ENCODE peak calls at places on chromosomes 11 and 22, in nine cellular contexts. B is esophagus muscularis mucosa, F is heart left ventricle, Q is transverse colon, Z is stomach, J is body of pancreas, V is Peyer's patch, O is endothelial cell of umbilical vein, U is A549. A is an unnamed sample. For H3K4me1, the result is how much of the 10 kb centered on the place peaks cover.

GRCh38 chr22:39269095-39269827 is 24.5 kb upstream of the PDGFB start:
- DNase-seq in B (no peak), F (no peak), Q (no peak), Z (no peak), J (no peak), V (no peak), O (no peak), U (no peak), A (no peak)

GRCh38 chr22:50236731-50237409 is 8.0 kb downstream of the TUBGCP6 start:
- DNase-seq in B (no peak), F (no peak), Q (no peak), Z (no peak), J (no peak), V (no peak), O (no peak), U (peak), A (no peak)

GRCh38 chr11:16179668-16180067 is 176.7 kb downstream of the SOX6 start:
- DNase-seq in B (no peak), F (no peak), Q (no peak), Z (no peak), J (no peak), V (no peak), O (no peak), U (no peak), A (no peak)

GRCh38 chr11:12233602-12233925 is 123.2 kb downstream of the MICAL2 start:
- DNase-seq in B (no peak), F (no peak), Q (no peak), Z (no peak), J (no peak), V (no peak), O (no peak), U (no peak), A (no peak)

GRCh38 chr11:68753300-68753699 is 2.0 kb upstream of the TESMIN start:
- DNase-seq in B (no peak), F (no peak), Q (no peak), Z (no peak), J (no peak), V (no peak), O (no peak), U (no peak), A (peak)

GRCh38 chr11:46414899-46415298 is 23.3 kb upstream of the CHRM4 start:
- DNase-seq in B (no peak), F (no peak), Q (no peak), Z (no peak), J (no peak), V (no peak), O (no peak), U (no peak), A (no peak)

GRCh38 chr11:93653080-93653479 is 8.4 kb upstream of the CEP295 start:
- DNase-seq in B (no peak), F (no peak), Q (no peak), Z (no peak), J (no peak), V (no peak), O (no peak), U (no peak), A (no peak)

GRCh38 chr22:41447435-41448188 is 1.0 kb upstream of the TOB2 start:
- DNase-seq in B (no peak), F (peak), Q (peak), Z (peak), J (peak), V (peak), O (peak), U (no peak), A (peak)

GRCh38 chr11:8913961-8914660 is 3.1 kb downstream of the AKIP1 start:
- DNase-seq in B (no peak), F (peak), Q (peak), Z (no peak), J (peak), V (peak), O (peak), U (peak), A (peak)

GRCh38 chr11:12245549-12245986 is 131.8 kb upstream of the PARVA start:
- DNase-seq in B (no peak), F (no peak), Q (no peak), Z (peak), J (peak), V (no peak), O (no peak), U (no peak), A (no peak)

GRCh38 chr11:70885721-70886305 is 366.6 kb downstream of the SHANK2 start:
- DNase-seq in B (no peak), F (no peak), Q (no peak), Z (no peak), J (no peak), V (no peak), O (no peak), U (no peak), A (no peak)

DNA sequence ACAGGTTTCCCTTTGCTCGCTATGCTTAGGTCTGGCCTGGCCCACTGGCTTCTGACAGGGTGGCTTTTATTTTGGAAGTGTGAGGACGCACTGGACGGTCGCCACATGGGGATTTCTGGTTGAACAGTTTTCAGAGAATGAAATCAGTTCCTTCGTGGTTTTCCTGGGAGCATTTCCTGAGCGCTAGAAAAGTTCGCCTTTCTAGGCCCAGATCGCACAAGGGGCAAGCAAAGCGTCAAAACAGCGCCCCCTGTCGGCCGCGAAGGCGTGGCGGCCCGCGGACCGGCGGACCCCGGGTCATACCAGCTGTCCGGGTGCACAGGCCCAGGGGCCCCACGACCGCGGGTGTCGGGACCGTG is 12.7 kb upstream of the CYP2R1 start:
- DNase-seq in B (peak), F (peak), Q (peak), Z (peak), J (peak), V (peak), O (peak), U (peak), A (peak)
- TF ChIP-seq CTCF in B (peak), F (peak), Q (peak), Z (no peak), J (peak), V (peak), O (peak), U (peak), A (peak)

DNA sequence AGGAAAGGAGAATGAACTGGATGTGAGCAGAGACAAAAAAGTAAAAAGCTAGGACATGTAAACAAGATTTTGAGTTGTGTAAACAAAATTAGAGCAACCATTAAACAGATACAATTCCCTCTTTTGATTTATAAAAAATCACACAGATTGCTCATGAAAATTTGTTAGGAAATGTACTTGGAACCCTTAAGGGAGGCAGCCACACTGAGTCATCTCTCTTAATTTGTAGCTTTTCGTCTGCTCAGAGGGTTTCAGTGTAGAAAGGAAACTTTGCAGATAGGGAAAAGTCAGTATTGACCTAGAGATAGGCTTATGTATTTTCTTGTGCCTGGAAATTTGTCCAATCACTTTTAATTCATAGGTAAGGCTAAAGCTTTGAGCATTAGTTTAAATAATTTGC is 49.6 kb upstream of the ME3 start:
- DNase-seq in B (no peak), F (no peak), Q (no peak), Z (no peak), J (no peak), V (no peak), O (no peak), U (no peak), A (no peak)
- H3K4me1 ChIP-seq in B (under half), F (under half), Q (under half), Z (under half), J (under half), V (under half), O (under half), U (under half), A (under half)

DNA sequence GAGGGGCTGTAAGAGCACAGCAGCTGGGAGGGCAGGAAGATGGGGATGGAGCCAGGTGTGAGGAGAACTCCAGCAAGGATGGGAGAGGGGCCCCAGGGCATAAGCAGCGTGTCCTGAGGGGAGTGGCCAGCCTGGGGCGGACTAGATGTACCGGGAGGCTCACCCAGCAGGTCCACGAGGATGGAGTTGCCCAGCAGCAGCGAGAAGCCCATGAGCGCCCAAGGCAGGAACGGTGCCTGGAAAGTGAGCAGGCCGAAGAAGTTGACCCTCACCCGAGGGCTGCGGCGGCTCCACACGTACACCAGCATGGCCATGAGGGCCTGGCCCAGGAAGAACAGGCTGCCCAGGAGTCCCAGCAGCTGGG is 1.3 kb downstream of the DERL3 start:
- DNase-seq in B (no peak), F (peak), Q (no peak), Z (no peak), J (no peak), V (no peak), O (no peak), U (no peak), A (no peak)
- TF ChIP-seq POLR2A in B (no peak), F (no peak), Q (no peak), Z (no peak), J (no peak), V (no peak), O (no peak), U (no peak), A (no peak)

GRCh38 chr11:63858628-63859550 is 20.0 kb downstream of the MARK2 start:
- DNase-seq in B (no peak), F (peak), Q (peak), Z (peak), J (peak), V (no peak), O (peak), U (no peak), A (peak)
- TF ChIP-seq CTCF in B (no peak), F (no peak), Q (no peak), Z (no peak), J (no peak), V (no peak), O (no peak), U (no peak), A (no peak)

GRCh38 chr22:42696331-42696967 is 24.2 kb downstream of the A4GALT start:
- DNase-seq in B (no peak), F (no peak), Q (no peak), Z (no peak), J (no peak), V (no peak), O (no peak), U (no peak), A (no peak)
- H3K4me1 ChIP-seq in B (half or more), F (half or more), Q (under half), Z (half or more), J (under half), V (under half), O (under half), U (under half), A (under half)

GRCh38 chr11:130999086-130999485 is 82.8 kb upstream of the SNX19 start:
- DNase-seq in B (no peak), F (no peak), Q (no peak), Z (no peak), J (no peak), V (no peak), O (peak), U (no peak), A (no peak)
- TF ChIP-seq POLR2A in B (no peak), F (no peak), Q (no peak), Z (no peak), J (no peak), V (no peak), O (no peak), U (no peak), A (no peak)

GRCh38 chr11:58632510-58632909 is 10.0 kb downstream of the CNTF start:
- DNase-seq in B (no peak), F (no peak), Q (no peak), Z (no peak), J (peak), V (no peak), O (no peak), U (no peak), A (peak)

GRCh38 chr11:58639103-58639502 is 16.6 kb downstream of the CNTF start:
- DNase-seq in B (no peak), F (no peak), Q (no peak), Z (no peak), J (no peak), V (no peak), O (no peak), U (no peak), A (no peak)

GRCh38 chr11:58637367-58637766 is 14.9 kb downstream of the CNTF start:
- DNase-seq in B (no peak), F (no peak), Q (no peak), Z (no peak), J (no peak), V (no peak), O (no peak), U (no peak), A (no peak)

GRCh38 chr11:58640386-58641023 is 18.0 kb downstream of the CNTF start:
- DNase-seq in B (no peak), F (no peak), Q (no peak), Z (no peak), J (peak), V (no peak), O (no peak), U (no peak), A (no peak)

GRCh38 chr11:58636587-58636986 is 14.1 kb downstream of the CNTF start:
- DNase-seq in B (no peak), F (no peak), Q (no peak), Z (no peak), J (no peak), V (no peak), O (no peak), U (no peak), A (no peak)
- TF ChIP-seq CTCF in B (no peak), F (no peak), Q (no peak), Z (no peak), J (no peak), V (no peak), O (no peak), U (no peak), A (no peak)

DNA sequence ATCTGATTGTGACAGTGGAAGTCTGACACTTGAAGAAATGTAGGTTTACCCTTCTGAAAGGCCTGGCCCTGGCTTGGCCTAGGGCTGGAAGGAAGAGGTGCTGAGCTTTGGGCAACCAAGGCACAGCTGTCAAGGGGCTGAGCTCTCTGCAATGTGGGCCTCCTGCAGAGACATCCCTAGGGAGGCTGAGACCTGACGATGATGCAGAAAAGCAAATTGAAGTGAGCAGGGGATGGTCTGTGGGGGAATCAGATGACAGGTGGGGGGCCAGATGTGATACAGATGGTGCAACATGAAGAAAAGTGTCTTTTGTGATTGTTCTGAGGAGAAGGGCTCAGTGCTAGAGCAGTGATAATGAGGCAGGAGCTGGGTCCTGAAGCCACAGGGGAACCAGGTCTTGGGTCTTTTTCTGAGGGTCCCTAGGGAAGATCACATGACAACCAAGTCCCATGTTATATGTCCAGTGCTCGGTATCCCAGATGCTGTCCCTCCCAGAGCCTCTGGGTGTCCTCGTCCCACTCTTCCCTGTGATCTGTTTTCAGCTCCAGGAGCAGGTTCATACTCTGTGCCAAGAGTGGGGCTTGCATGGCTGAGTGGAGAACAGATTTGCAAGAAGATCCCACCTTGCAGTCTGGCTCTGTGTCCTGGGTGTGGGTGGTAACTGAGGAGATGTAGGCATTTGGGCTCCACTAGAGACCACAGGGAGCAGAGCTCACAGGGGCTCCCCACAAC is 79.9 kb upstream of the VPREB1 start:
- DNase-seq in B (peak), F (no peak), Q (no peak), Z (no peak), J (no peak), V (no peak), O (no peak), U (no peak), A (no peak)
- H3K4me1 ChIP-seq in B (under half), F (under half), Q (under half), Z (under half), J (under half), V (under half), O (under half), U (under half), A (under half)

DNA sequence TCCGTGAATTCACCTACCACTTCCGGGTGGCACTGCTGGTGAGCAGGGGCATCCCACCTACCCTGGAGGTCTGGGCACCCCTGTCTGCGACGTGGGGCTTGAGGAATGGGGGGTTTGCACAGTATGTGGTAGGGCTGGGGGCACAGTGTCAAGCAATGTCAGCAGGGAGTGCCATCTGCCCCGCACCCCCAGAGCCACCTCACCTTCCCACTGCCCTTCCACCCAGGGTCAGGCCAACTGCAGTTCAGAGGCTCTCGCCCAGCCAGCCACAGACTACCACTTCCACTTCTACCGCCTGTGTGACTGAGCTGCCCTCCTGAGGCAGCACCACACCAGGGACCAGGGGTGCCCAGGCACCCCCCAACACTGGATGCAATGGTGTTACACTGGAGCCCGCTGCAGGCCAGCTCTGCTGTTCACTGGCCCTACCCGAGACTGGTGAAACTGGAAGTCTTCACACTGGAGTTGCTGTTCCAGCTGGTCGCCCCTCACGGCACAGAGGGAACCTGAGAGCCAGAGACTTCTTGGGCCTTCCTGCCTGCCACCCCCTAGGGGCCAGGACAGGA is 6.5 kb downstream of the TMEM258 start:
- DNase-seq in B (no peak), F (no peak), Q (no peak), Z (no peak), J (no peak), V (no peak), O (no peak), U (no peak), A (peak)
- TF ChIP-seq POLR2A in B (no peak), F (no peak), Q (no peak), Z (no peak), J (no peak), V (no peak), O (no peak), U (no peak), A (no peak)

A was measured in thyroid gland.